ENCODE peak calls at places on chromosomes 13 and 19, in four cellular contexts. E is occipital lobe, K is GM04504, Z is neuronal stem cell. H is an unnamed sample.

GRCh38 chr19:36837902-36838783 is at the start of gene ZNF790:
- DNase-seq in E (peak), K (peak), Z (peak), H (peak)

GRCh38 chr13:40490086-40490723 is 176.2 kb downstream of the FOXO1 start:
- DNase-seq in E (no peak), K (no peak), Z (no peak), H (no peak)

GRCh38 chr19:45862271-45862563 is 730 bp downstream of the SYMPK start:
- DNase-seq in E (no peak), K (no peak), Z (no peak), H (no peak)

GRCh38 chr19:33621811-33622504 is at the start of gene CHST8:
- DNase-seq in E (peak), K (peak), Z (peak), H (no peak)

GRCh38 chr13:113837554-113838355 is 26.1 kb downstream of the GAS6 start:
- DNase-seq in E (peak), K (peak), Z (no peak), H (peak)

GRCh38 chr13:111489301-111489700 is 168.9 kb downstream of the TEX29 start:
- DNase-seq in E (no peak), K (no peak), Z (no peak), H (no peak)

GRCh38 chr19:49132974-49133609 is 13.7 kb downstream of the PPFIA3 start:
- DNase-seq in E (no peak), K (no peak), Z (no peak), H (no peak)

GRCh38 chr19:33426621-33427475 is 53.3 kb downstream of the CEBPG start:
- DNase-seq in E (no peak), K (no peak), Z (no peak), H (no peak)

GRCh38 chr19:17536957-17537356 is 18.5 kb upstream of the COLGALT1 start:
- DNase-seq in E (no peak), K (no peak), Z (no peak), H (no peak)

H was measured in BJ.